ENCODE peak calls at places on chromosomes 5 and 9, in six cellular contexts. B, T, Q, S, N and W are unnamed samples.

GRCh38 chr9:115945009-115945431 is 208.6 kb upstream of the PAPPA start:
- DNase-seq in B (no peak), T (no peak), Q (no peak), S (no peak), N (no peak), W (no peak)

GRCh38 chr5:178429541-178430186 is 160.5 kb downstream of the COL23A1 start:
- DNase-seq in B (no peak), T (peak; percentile 33), Q (no peak), S (no peak), N (no peak), W (no peak)

GRCh38 chr5:35855221-35855620 is 1.5 kb upstream of the IL7R start:
- DNase-seq in B (no peak), T (no peak), Q (no peak), S (no peak), N (no peak), W (no peak)

GRCh38 chr9:31671011-31671410 is 713.4 kb upstream of the ACO1 start:
- DNase-seq in B (no peak), T (no peak), Q (no peak), S (no peak), N (no peak), W (no peak)

GRCh38 chr9:33151007-33151557 is 16.1 kb downstream of the B4GALT1 start:
- DNase-seq in B (no peak), T (no peak), Q (peak; percentile 68), S (no peak), N (no peak), W (no peak)

GRCh38 chr5:42970636-42971559 is 69.2 kb downstream of the ANXA2R start:
- DNase-seq in B (no peak), T (no peak), Q (peak; percentile 30), S (no peak), N (no peak), W (no peak)

GRCh38 chr9:112338561-112338960 is 5.1 kb upstream of the PTBP3 start:
- DNase-seq in B (no peak), T (no peak), Q (no peak), S (no peak), N (no peak), W (no peak)

GRCh38 chr5:85375525-85375924 is 990.8 kb upstream of the EDIL3 start:
- DNase-seq in B (no peak), T (no peak), Q (no peak), S (no peak), N (no peak), W (no peak)

GRCh38 chr5:3564827-3565560 is 30.6 kb upstream of the IRX1 start:
- DNase-seq in B (no peak), T (no peak), Q (no peak), S (no peak), N (no peak), W (no peak)

GRCh38 chr5:7372399-7372798 is 23.5 kb upstream of the ADCY2 start:
- DNase-seq in B (no peak), T (no peak), Q (no peak), S (no peak), N (no peak), W (no peak)

GRCh38 chr5:158135682-158136176 is 276.8 kb upstream of the CLINT1 start:
- DNase-seq in B (no peak), T (no peak), Q (no peak), S (no peak), N (peak; percentile 70), W (no peak)

GRCh38 chr9:92467511-92467910 is 14.8 kb downstream of the ASPN start:
- DNase-seq in B (no peak), T (no peak), Q (no peak), S (no peak), N (no peak), W (no peak)

GRCh38 chr9:137836831-137837241 is 40.7 kb upstream of the CACNA1B start:
- DNase-seq in B (no peak), T (no peak), Q (no peak), S (no peak), N (no peak), W (no peak)

GRCh38 chr5:139745121-139745799 is 50.3 kb upstream of the PSD2 start:
- DNase-seq in B (no peak), T (no peak), Q (peak; percentile 74), S (no peak), N (no peak), W (no peak)

GRCh38 chr5:57825026-57825683 is 342.5 kb upstream of the ACTBL2 start:
- DNase-seq in B (no peak), T (no peak), Q (no peak), S (no peak), N (no peak), W (no peak)

GRCh38 chr5:39080597-39081204 is 6.5 kb upstream of the RICTOR start:
- DNase-seq in B (no peak), T (peak; percentile 63), Q (peak; percentile 85), S (no peak), N (no peak), W (no peak)

GRCh38 chr9:84471816-84472215 is 131.3 kb upstream of the SLC28A3 start:
- DNase-seq in B (no peak), T (no peak), Q (no peak), S (no peak), N (no peak), W (no peak)

GRCh38 chr5:83436276-83436675 is 35.3 kb upstream of the VCAN start:
- DNase-seq in B (no peak), T (no peak), Q (no peak), S (no peak), N (no peak), W (no peak)

GRCh38 chr5:83430130-83431010 is 41.2 kb upstream of the VCAN start:
- DNase-seq in B (peak; percentile 27), T (peak; percentile 55), Q (peak; percentile 79), S (peak; percentile 21), N (peak; percentile 56), W (peak; percentile 10)

GRCh38 chr5:83433891-83434290 is 37.7 kb upstream of the VCAN start:
- DNase-seq in B (no peak), T (no peak), Q (no peak), S (no peak), N (no peak), W (no peak)

GRCh38 chr5:83440826-83441225 is 30.7 kb upstream of the VCAN start:
- DNase-seq in B (no peak), T (no peak), Q (no peak), S (no peak), N (no peak), W (no peak)

DNA sequence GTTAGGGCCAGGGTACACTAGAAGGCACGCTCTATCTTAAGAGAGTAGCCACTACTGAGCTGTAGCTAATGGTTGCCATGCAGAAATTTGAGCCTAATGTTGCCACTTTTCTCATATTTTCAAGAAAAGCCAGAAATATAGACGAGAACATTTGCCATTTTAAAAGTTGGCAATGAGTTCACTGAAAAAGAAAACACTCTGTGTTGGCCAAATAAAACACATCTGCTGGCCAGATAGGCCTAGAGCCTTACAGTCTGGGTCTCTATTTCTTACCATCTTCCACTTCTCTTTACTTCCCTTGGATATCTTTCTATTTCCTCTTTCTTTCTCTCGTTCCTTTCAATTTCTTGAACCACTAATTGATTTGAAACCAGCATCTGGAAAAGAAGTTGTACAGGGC is 36.6 kb upstream of the VCAN start:
- DNase-seq in B (no peak), T (no peak), Q (no peak), S (no peak), N (no peak), W (no peak)
- TF ChIP-seq TAF1 in B (no peak), T (no peak), Q (no peak), S (no peak), N (no peak), W (no peak)

GRCh38 chr9:35603506-35603985 is 1.5 kb upstream of the TESK1 start:
- DNase-seq in B (no peak), T (peak; percentile 43), Q (no peak), S (no peak), N (no peak), W (no peak)
- TF ChIP-seq TAF1 in B (no peak), T (no peak), Q (no peak), S (no peak), N (no peak), W (no peak)

DNA sequence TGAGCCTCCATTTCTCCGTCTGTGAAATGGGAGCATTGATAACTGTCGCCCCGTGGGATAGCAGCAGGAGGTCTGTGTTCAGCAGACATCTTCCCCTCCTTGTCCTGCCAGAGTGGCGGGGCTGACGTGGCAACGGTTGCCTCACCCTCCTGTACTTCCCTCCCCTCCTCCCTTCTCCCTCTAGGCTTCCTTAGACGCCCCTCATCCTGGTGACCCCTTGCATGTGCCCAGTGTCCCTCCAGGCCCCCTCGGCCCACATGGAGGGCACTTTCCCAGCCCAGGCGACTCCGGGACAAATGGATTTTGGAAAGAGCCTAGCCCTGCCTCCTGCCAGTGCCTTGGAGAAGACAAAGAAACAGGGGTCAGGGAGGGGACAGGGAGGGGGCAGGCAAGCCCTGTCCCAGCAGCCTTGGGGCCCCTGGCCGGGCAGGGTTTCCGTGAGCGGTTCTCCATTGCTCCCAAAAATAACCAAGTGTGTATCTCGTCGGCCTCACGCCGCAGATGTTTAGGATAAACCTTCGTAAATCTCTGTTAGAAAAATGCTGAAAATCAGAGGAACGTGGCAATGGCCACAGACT is 38.3 kb upstream of the NEURL1B start:
- DNase-seq in B (no peak), T (no peak), Q (no peak), S (no peak), N (no peak), W (no peak)
- TF ChIP-seq TAF1 in B (no peak), T (no peak), Q (no peak), S (no peak), N (no peak), W (no peak)

DNA sequence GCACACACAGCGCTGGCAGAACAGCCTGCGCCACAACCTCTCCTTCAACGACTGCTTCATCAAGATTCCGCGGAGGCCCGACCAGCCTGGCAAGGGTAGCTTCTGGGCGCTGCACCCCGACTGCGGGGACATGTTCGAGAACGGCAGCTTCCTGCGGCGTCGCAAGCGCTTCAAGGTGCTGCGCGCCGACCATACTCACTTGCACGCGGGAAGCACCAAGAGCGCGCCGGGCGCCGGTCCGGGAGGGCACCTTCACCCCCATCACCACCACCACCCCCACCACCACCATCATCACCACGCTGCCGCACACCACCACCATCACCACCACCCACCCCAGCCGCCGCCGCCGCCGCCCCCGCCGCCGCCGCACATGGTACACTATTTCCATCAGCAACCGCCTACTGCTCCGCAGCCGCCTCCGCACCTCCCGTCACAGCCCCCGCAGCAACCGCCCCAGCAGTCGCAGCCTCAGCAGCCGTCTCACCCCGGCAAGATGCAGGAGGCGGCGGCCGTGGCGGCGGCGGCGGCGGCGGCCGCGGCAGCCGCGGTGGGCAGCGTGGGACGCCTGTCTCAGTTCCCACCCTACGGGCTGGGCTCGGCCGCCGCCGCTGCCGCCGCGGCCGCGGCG is 469 bp downstream of the FOXB2 start:
- DNase-seq in B (no peak), T (no peak), Q (no peak), S (no peak), N (no peak), W (no peak)
- TF ChIP-seq TAF1 in B (no peak), T (no peak), Q (no peak), S (no peak), N (no peak), W (no peak)